ENCODE peak calls at places on chromosomes 13 and 19, in seven cellular contexts. C is HCEC 1CT, V is AG09319, W is NCI-H1105 treated with DMSO at 0.1 percent for 48 hours, P is pons, R is psoas muscle, Q is RPMI7951. O is an unnamed sample.
A peak's percentile ranks its signal among the peaks of the same experiment; 100 is the strongest.

GRCh38 chr19:2048959-2049740 is 1.9 kb downstream of the MKNK2 start:
- DNase-seq in C (no peak), V (no peak), W (no peak), P (peak; percentile 58), R (peak; percentile 72), Q (no peak), O (no peak)

GRCh38 chr13:98089826-98090225 is 53.1 kb upstream of the FARP1 start:
- DNase-seq in C (no peak), V (no peak), W (no peak), P (no peak), R (no peak), Q (no peak), O (no peak)

GRCh38 chr13:110233181-110233641 is 73.7 kb downstream of the COL4A1 start:
- DNase-seq in C (peak; percentile 91), V (peak; percentile 56), W (no peak), P (no peak), R (peak; percentile 74), Q (peak; percentile 85), O (peak; percentile 85)

GRCh38 chr19:17420267-17420924 is 549 bp downstream of the MVB12A start:
- DNase-seq in C (no peak), V (no peak), W (peak; percentile 32), P (no peak), R (peak; percentile 64), Q (peak; percentile 63), O (no peak)

GRCh38 chr13:42720116-42720857 is 61.1 kb upstream of the FAM216B start:
- DNase-seq in C (peak; percentile 99), V (peak; percentile 95), W (peak; percentile 28), P (no peak), R (no peak), Q (peak; percentile 89), O (no peak)

GRCh38 chr13:19382111-19382510 is 179.2 kb downstream of the TPTE2 start:
- DNase-seq in C (no peak), V (no peak), W (no peak), P (no peak), R (no peak), Q (no peak), O (no peak)

GRCh38 chr19:33401683-33402420 is 28.3 kb downstream of the CEBPG start:
- DNase-seq in C (no peak), V (no peak), W (no peak), P (no peak), R (peak; percentile 49), Q (no peak), O (no peak)

GRCh38 chr13:83086948-83087347 is 795.3 kb downstream of the SLITRK1 start:
- DNase-seq in C (no peak), V (no peak), W (no peak), P (no peak), R (no peak), Q (no peak), O (no peak)

GRCh38 chr19:46533085-46534081 is 37.7 kb upstream of the PNMA8B start:
- DNase-seq in C (no peak), V (no peak), W (no peak), P (peak; percentile 46), R (no peak), Q (no peak), O (no peak)

GRCh38 chr13:67219113-67219512 is 11.0 kb downstream of the PCDH9 start:
- DNase-seq in C (no peak), V (no peak), W (no peak), P (no peak), R (no peak), Q (no peak), O (no peak)

GRCh38 chr13:19264711-19265110 is 83.1 kb upstream of the TUBA3C start:
- DNase-seq in C (no peak), V (no peak), W (no peak), P (no peak), R (no peak), Q (no peak), O (no peak)

GRCh38 chr19:5481957-5482356 is 26.7 kb downstream of the ZNRF4 start:
- DNase-seq in C (no peak), V (no peak), W (no peak), P (no peak), R (no peak), Q (no peak), O (no peak)

GRCh38 chr13:43061496-43062280 is 38.3 kb downstream of the DNAJC15 start:
- DNase-seq in C (no peak), V (no peak), W (no peak), P (no peak), R (no peak), Q (no peak), O (no peak)

GRCh38 chr19:48250290-48251025 is 5.3 kb downstream of the CARD8 start:
- DNase-seq in C (no peak), V (no peak), W (no peak), P (no peak), R (no peak), Q (no peak), O (no peak)

GRCh38 chr19:34512254-34512796 is 30.8 kb downstream of the WTIP start:
- DNase-seq in C (no peak), V (no peak), W (no peak), P (no peak), R (no peak), Q (no peak), O (no peak)

GRCh38 chr19:45110811-45111210 is 17.8 kb downstream of the PPP1R37 start:
- DNase-seq in C (no peak), V (no peak), W (no peak), P (no peak), R (no peak), Q (no peak), O (no peak)

GRCh38 chr19:936175-936546 is 10.3 kb downstream of the ARID3A start:
- DNase-seq in C (no peak), V (no peak), W (no peak), P (no peak), R (no peak), Q (no peak), O (no peak)

GRCh38 chr13:43805071-43805468 is 18.3 kb upstream of the ENOX1 start:
- DNase-seq in C (peak; percentile 91), V (no peak), W (no peak), P (peak; percentile 85), R (no peak), Q (peak; percentile 89), O (no peak)

GRCh38 chr13:59494560-59494970 is 669.2 kb downstream of the DIAPH3 start:
- DNase-seq in C (peak; percentile 34), V (peak; percentile 11), W (no peak), P (peak; percentile 21), R (no peak), Q (no peak), O (no peak)

GRCh38 chr19:6588508-6589345 is 2.2 kb downstream of the CD70 start:
- DNase-seq in C (no peak), V (no peak), W (no peak), P (no peak), R (no peak), Q (no peak), O (no peak)

GRCh38 chr19:11279505-11280236 is 16.3 kb upstream of the TSPAN16 start:
- DNase-seq in C (no peak), V (no peak), W (no peak), P (no peak), R (no peak), Q (peak; percentile 59), O (no peak)

GRCh38 chr19:47240996-47241918 is 10.3 kb upstream of the BBC3 start:
- DNase-seq in C (peak; percentile 61), V (no peak), W (peak; percentile 81), P (no peak), R (peak; percentile 74), Q (peak; percentile 63), O (no peak)

GRCh38 chr13:20566424-20566916 is 487 bp upstream of the IFT88 start:
- DNase-seq in C (peak; percentile 77), V (no peak), W (peak; percentile 58), P (peak; percentile 71), R (no peak), Q (peak; percentile 78), O (no peak)

GRCh38 chr19:8343483-8343844 is 402 bp upstream of the KANK3 start:
- DNase-seq in C (no peak), V (no peak), W (no peak), P (no peak), R (no peak), Q (no peak), O (no peak)

GRCh38 chr13:66365101-66365500 is 865.0 kb downstream of the PCDH9 start:
- DNase-seq in C (no peak), V (no peak), W (no peak), P (no peak), R (no peak), Q (no peak), O (no peak)

O was measured in coronary artery.